ENCODE peak calls at places on chromosome 21, in seven cellular contexts. One of them, this sample, is unnamed.

GRCh38 chr21:35336534-35336933 is 287.4 kb upstream of the RUNX1 start:
- DNase-seq in foreskin fibroblast: peak; percentile 32
- DNase-seq in BE2C: no peak
- DNase-seq in hepatocyte: no peak
- DNase-seq in fibroblast of mammary gland: peak; percentile 23
- DNase-seq in adrenal gland: peak; percentile 19
- DNase-seq in tibial artery: no peak
- DNase-seq in this sample: no peak

GRCh38 chr21:45819478-45820170 is 161.9 kb upstream of the COL6A1 start:
- DNase-seq in BE2C: peak; percentile 73
- DNase-seq in hepatocyte: peak; percentile 6
- DNase-seq in fibroblast of mammary gland: peak; percentile 12
- DNase-seq in adrenal gland: no peak
- DNase-seq in tibial artery: peak; percentile 59
- DNase-seq in foreskin fibroblast: no peak
- DNase-seq in this sample: no peak

GRCh38 chr21:46264690-46265144 is 20.7 kb downstream of the MCM3AP start:
- DNase-seq in BE2C: no peak
- DNase-seq in hepatocyte: no peak
- DNase-seq in foreskin fibroblast: no peak
- DNase-seq in adrenal gland: no peak
- DNase-seq in tibial artery: no peak
- DNase-seq in fibroblast of mammary gland: no peak
- DNase-seq in this sample: no peak

GRCh38 chr21:45534591-45535331 is 7.5 kb downstream of the SLC19A1 start:
- DNase-seq in foreskin fibroblast: no peak
- DNase-seq in BE2C: peak; percentile 77
- DNase-seq in fibroblast of mammary gland: no peak
- DNase-seq in hepatocyte: peak; percentile 66
- DNase-seq in tibial artery: peak; percentile 66
- DNase-seq in adrenal gland: peak; percentile 86
- DNase-seq in this sample: no peak

GRCh38 chr21:14686466-14687276 is 140.6 kb upstream of the SAMSN1 start:
- DNase-seq in hepatocyte: no peak
- DNase-seq in fibroblast of mammary gland: no peak
- DNase-seq in tibial artery: no peak
- DNase-seq in adrenal gland: no peak
- DNase-seq in foreskin fibroblast: no peak
- DNase-seq in BE2C: no peak
- DNase-seq in this sample: no peak

GRCh38 chr21:44419679-44420078 is 35.6 kb upstream of the LRRC3 start:
- DNase-seq in adrenal gland: no peak
- DNase-seq in BE2C: no peak
- DNase-seq in foreskin fibroblast: no peak
- DNase-seq in tibial artery: peak; percentile 19
- DNase-seq in fibroblast of mammary gland: no peak
- DNase-seq in hepatocyte: no peak
- DNase-seq in this sample: no peak

GRCh38 chr21:35643176-35643575 is 417.1 kb downstream of the SETD4 start:
- DNase-seq in tibial artery: no peak
- DNase-seq in hepatocyte: no peak
- DNase-seq in fibroblast of mammary gland: peak; percentile 70
- DNase-seq in adrenal gland: no peak
- DNase-seq in BE2C: no peak
- DNase-seq in foreskin fibroblast: peak; percentile 60
- DNase-seq in this sample: no peak

GRCh38 chr21:15240846-15241245 is 176.0 kb upstream of the NRIP1 start:
- DNase-seq in BE2C: no peak
- DNase-seq in hepatocyte: no peak
- DNase-seq in foreskin fibroblast: peak; percentile 11
- DNase-seq in tibial artery: no peak
- DNase-seq in adrenal gland: no peak
- DNase-seq in fibroblast of mammary gland: no peak
- DNase-seq in this sample: no peak

GRCh38 chr21:29056005-29056404 is 17.4 kb downstream of the CCT8 start:
- DNase-seq in adrenal gland: no peak
- DNase-seq in BE2C: no peak
- DNase-seq in tibial artery: no peak
- DNase-seq in hepatocyte: no peak
- DNase-seq in foreskin fibroblast: no peak
- DNase-seq in fibroblast of mammary gland: peak; percentile 12
- DNase-seq in this sample: no peak
- H3K4me3 ChIP-seq in adrenal gland: no peak overlapping the region
- H3K4me3 ChIP-seq in BE2C: no peak overlapping the region
- H3K4me3 ChIP-seq in tibial artery: no peak overlapping the region
- H3K4me3 ChIP-seq in hepatocyte: no peak overlapping the region
- H3K4me3 ChIP-seq in foreskin fibroblast: no peak overlapping the region
- H3K4me3 ChIP-seq in fibroblast of mammary gland: no peak overlapping the region
- H3K4me3 ChIP-seq in this sample: no peak overlapping the region

DNA sequence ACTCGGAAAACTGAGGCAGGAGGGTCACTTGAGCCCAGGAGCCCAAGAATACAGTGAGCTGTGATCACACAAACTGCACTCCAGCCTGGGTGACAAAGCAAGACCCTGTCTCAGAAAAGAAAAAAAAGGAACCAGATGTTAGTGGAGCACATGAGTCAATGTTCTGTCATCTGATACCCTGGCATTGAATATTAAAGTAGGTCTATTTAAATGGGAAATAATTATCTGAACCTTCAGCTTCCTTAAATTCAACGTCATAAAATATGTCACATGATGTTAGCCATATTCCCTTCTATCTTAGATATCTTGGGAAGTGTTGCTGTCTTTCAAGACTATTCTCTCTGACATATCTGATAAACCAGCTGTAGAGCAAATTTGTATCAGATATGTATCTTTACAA is 47.3 kb downstream of the NCAM2 start:
- DNase-seq in BE2C: no peak
- DNase-seq in foreskin fibroblast: peak; percentile 25
- DNase-seq in tibial artery: no peak
- DNase-seq in hepatocyte: no peak
- DNase-seq in adrenal gland: no peak
- DNase-seq in fibroblast of mammary gland: peak; percentile 42
- DNase-seq in this sample: no peak
- TF ChIP-seq CTCF in BE2C: no peak
- TF ChIP-seq CTCF in foreskin fibroblast: no peak
- TF ChIP-seq CTCF in tibial artery: no peak
- TF ChIP-seq CTCF in hepatocyte: no peak
- TF ChIP-seq CTCF in adrenal gland: no peak
- TF ChIP-seq CTCF in fibroblast of mammary gland: no peak
- TF ChIP-seq CTCF in this sample: no peak

DNA sequence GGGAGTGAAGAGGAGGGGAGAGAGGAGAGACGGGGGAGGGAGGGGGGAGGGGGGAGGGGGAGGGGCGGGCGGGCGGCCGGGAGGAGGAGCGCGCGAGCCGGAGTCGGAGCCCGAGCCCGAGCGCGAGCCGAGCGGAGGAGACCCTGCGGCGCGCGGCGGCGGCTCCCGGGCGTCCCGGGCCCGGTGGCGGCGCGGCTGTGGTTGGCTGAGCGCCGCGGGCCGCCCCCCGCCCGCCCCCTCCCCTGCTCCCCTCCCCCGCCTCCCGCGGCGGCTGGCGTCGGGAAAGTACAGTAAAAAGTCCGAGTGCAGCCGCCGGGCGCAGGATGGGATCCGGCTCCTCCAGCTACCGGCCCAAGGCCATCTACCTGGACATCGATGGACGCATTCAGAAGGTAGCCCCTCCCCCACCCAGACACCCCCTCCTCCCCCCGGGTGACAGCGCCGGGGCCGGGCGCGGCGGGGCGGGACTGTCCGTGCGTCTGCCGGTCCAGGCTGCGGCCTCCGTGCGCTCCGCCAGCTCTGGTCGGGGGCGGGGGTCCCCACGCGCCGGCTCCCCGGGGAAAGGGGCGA is at the start of gene PDE9A:
- DNase-seq in hepatocyte: peak; percentile 88
- DNase-seq in tibial artery: no peak
- DNase-seq in BE2C: peak; percentile 61
- DNase-seq in adrenal gland: peak; percentile 63
- DNase-seq in fibroblast of mammary gland: no peak
- DNase-seq in foreskin fibroblast: peak; percentile 31
- DNase-seq in this sample: no peak
- H3K4me3 ChIP-seq in hepatocyte: peak within 1 kb of the TSS; percentile 96
- H3K4me3 ChIP-seq in tibial artery: peak within 1 kb of the TSS; percentile 57
- H3K4me3 ChIP-seq in BE2C: peak within 1 kb of the TSS; percentile 80
- H3K4me3 ChIP-seq in adrenal gland: no peak within 1 kb of the TSS
- H3K4me3 ChIP-seq in fibroblast of mammary gland: peak within 1 kb of the TSS; percentile 36
- H3K4me3 ChIP-seq in foreskin fibroblast: peak within 1 kb of the TSS; percentile 36
- H3K4me3 ChIP-seq in this sample: no peak within 1 kb of the TSS

GRCh38 chr21:25361765-25362164 is 245.5 kb downstream of the MRPL39 start:
- DNase-seq in adrenal gland: no peak
- DNase-seq in hepatocyte: no peak
- DNase-seq in foreskin fibroblast: no peak
- DNase-seq in tibial artery: no peak
- DNase-seq in BE2C: no peak
- DNase-seq in fibroblast of mammary gland: no peak
- DNase-seq in this sample: no peak
- TF ChIP-seq CTCF in adrenal gland: no peak
- TF ChIP-seq CTCF in hepatocyte: no peak
- TF ChIP-seq CTCF in foreskin fibroblast: no peak
- TF ChIP-seq CTCF in tibial artery: no peak
- TF ChIP-seq CTCF in BE2C: no peak
- TF ChIP-seq CTCF in fibroblast of mammary gland: no peak
- TF ChIP-seq CTCF in this sample: no peak

This sample was measured in AG04449.